ENCODE peak calls at places on chromosomes 4 and X, in nine cellular contexts. One of them, this sample, is unnamed.

GRCh38 chr4:174217273-174218126 is 66.0 kb downstream of the FBXO8 start:
- DNase-seq in stimulated activated CD4-positive, alpha-beta T cell treated with anti-CD3 and anti-CD28 coated beads, Interleukin-2, amount 100 ng/mL, for 48 hours: no peak
- DNase-seq in PC-9: no peak
- DNase-seq in anterior cingulate cortex: no peak
- DNase-seq in AG08396: peak
- DNase-seq in amniotic stem cell: peak
- DNase-seq in stimulated activated naive CD4-positive, alpha-beta T cell: peak
- DNase-seq in endothelial cell: no peak
- DNase-seq in H7: peak
- DNase-seq in this sample: no peak

GRCh38 chr4:2182981-2183380 is 58.9 kb downstream of the HAUS3 start:
- DNase-seq in stimulated activated CD4-positive, alpha-beta T cell treated with anti-CD3 and anti-CD28 coated beads, Interleukin-2, amount 100 ng/mL, for 48 hours: no peak
- DNase-seq in PC-9: no peak
- DNase-seq in anterior cingulate cortex: no peak
- DNase-seq in AG08396: no peak
- DNase-seq in amniotic stem cell: no peak
- DNase-seq in stimulated activated naive CD4-positive, alpha-beta T cell: no peak
- DNase-seq in endothelial cell: no peak
- DNase-seq in H7: no peak
- DNase-seq in this sample: no peak

GRCh38 chrX:116281106-116281505 is 110.6 kb downstream of the AGTR2 start:
- DNase-seq in stimulated activated CD4-positive, alpha-beta T cell treated with anti-CD3 and anti-CD28 coated beads, Interleukin-2, amount 100 ng/mL, for 48 hours: no peak
- DNase-seq in PC-9: peak
- DNase-seq in anterior cingulate cortex: no peak
- DNase-seq in AG08396: no peak
- DNase-seq in amniotic stem cell: no peak
- DNase-seq in stimulated activated naive CD4-positive, alpha-beta T cell: no peak
- DNase-seq in endothelial cell: no peak
- DNase-seq in H7: no peak
- DNase-seq in this sample: no peak

GRCh38 chr4:146132445-146132844 is 43.1 kb upstream of the LSM6 start:
- DNase-seq in stimulated activated CD4-positive, alpha-beta T cell treated with anti-CD3 and anti-CD28 coated beads, Interleukin-2, amount 100 ng/mL, for 48 hours: peak
- DNase-seq in PC-9: no peak
- DNase-seq in anterior cingulate cortex: no peak
- DNase-seq in AG08396: no peak
- DNase-seq in amniotic stem cell: no peak
- DNase-seq in stimulated activated naive CD4-positive, alpha-beta T cell: no peak
- DNase-seq in endothelial cell: no peak
- DNase-seq in H7: no peak
- DNase-seq in this sample: peak

GRCh38 chr4:16253127-16253960 is 27.1 kb upstream of the TAPT1 start:
- DNase-seq in stimulated activated CD4-positive, alpha-beta T cell treated with anti-CD3 and anti-CD28 coated beads, Interleukin-2, amount 100 ng/mL, for 48 hours: no peak
- DNase-seq in PC-9: peak
- DNase-seq in anterior cingulate cortex: no peak
- DNase-seq in AG08396: peak
- DNase-seq in amniotic stem cell: peak
- DNase-seq in stimulated activated naive CD4-positive, alpha-beta T cell: no peak
- DNase-seq in endothelial cell: no peak
- DNase-seq in H7: no peak
- DNase-seq in this sample: no peak

GRCh38 chr4:6227412-6228157 is 27.2 kb upstream of the JAKMIP1 start:
- DNase-seq in stimulated activated CD4-positive, alpha-beta T cell treated with anti-CD3 and anti-CD28 coated beads, Interleukin-2, amount 100 ng/mL, for 48 hours: no peak
- DNase-seq in PC-9: no peak
- DNase-seq in anterior cingulate cortex: no peak
- DNase-seq in AG08396: no peak
- DNase-seq in amniotic stem cell: no peak
- DNase-seq in stimulated activated naive CD4-positive, alpha-beta T cell: no peak
- DNase-seq in endothelial cell: no peak
- DNase-seq in H7: peak
- DNase-seq in this sample: no peak

GRCh38 chr4:8472689-8473197 is 32.2 kb downstream of the TRMT44 start:
- DNase-seq in stimulated activated CD4-positive, alpha-beta T cell treated with anti-CD3 and anti-CD28 coated beads, Interleukin-2, amount 100 ng/mL, for 48 hours: no peak
- DNase-seq in PC-9: peak
- DNase-seq in anterior cingulate cortex: no peak
- DNase-seq in AG08396: peak
- DNase-seq in amniotic stem cell: peak
- DNase-seq in stimulated activated naive CD4-positive, alpha-beta T cell: no peak
- DNase-seq in endothelial cell: no peak
- DNase-seq in H7: no peak
- DNase-seq in this sample: no peak

GRCh38 chrX:49041683-49042529 is 1.3 kb downstream of the TFE3 start:
- DNase-seq in stimulated activated CD4-positive, alpha-beta T cell treated with anti-CD3 and anti-CD28 coated beads, Interleukin-2, amount 100 ng/mL, for 48 hours: no peak
- DNase-seq in PC-9: no peak
- DNase-seq in anterior cingulate cortex: no peak
- DNase-seq in AG08396: no peak
- DNase-seq in amniotic stem cell: peak
- DNase-seq in stimulated activated naive CD4-positive, alpha-beta T cell: no peak
- DNase-seq in endothelial cell: no peak
- DNase-seq in H7: peak
- DNase-seq in this sample: no peak

GRCh38 chrX:20066968-20067708 is 49.6 kb downstream of the MAP7D2 start:
- DNase-seq in stimulated activated CD4-positive, alpha-beta T cell treated with anti-CD3 and anti-CD28 coated beads, Interleukin-2, amount 100 ng/mL, for 48 hours: peak
- DNase-seq in PC-9: peak
- DNase-seq in anterior cingulate cortex: no peak
- DNase-seq in AG08396: peak
- DNase-seq in amniotic stem cell: no peak
- DNase-seq in stimulated activated naive CD4-positive, alpha-beta T cell: peak
- DNase-seq in endothelial cell: peak
- DNase-seq in H7: peak
- DNase-seq in this sample: peak

GRCh38 chrX:74505437-74505836 is 84.1 kb downstream of the SLC16A2 start:
- DNase-seq in stimulated activated CD4-positive, alpha-beta T cell treated with anti-CD3 and anti-CD28 coated beads, Interleukin-2, amount 100 ng/mL, for 48 hours: no peak
- DNase-seq in PC-9: no peak
- DNase-seq in anterior cingulate cortex: no peak
- DNase-seq in AG08396: no peak
- DNase-seq in amniotic stem cell: no peak
- DNase-seq in stimulated activated naive CD4-positive, alpha-beta T cell: no peak
- DNase-seq in endothelial cell: no peak
- DNase-seq in H7: no peak
- DNase-seq in this sample: no peak

GRCh38 chr4:40058854-40059253 is 2.2 kb downstream of the N4BP2 start:
- DNase-seq in stimulated activated CD4-positive, alpha-beta T cell treated with anti-CD3 and anti-CD28 coated beads, Interleukin-2, amount 100 ng/mL, for 48 hours: no peak
- DNase-seq in PC-9: no peak
- DNase-seq in anterior cingulate cortex: no peak
- DNase-seq in AG08396: no peak
- DNase-seq in amniotic stem cell: no peak
- DNase-seq in stimulated activated naive CD4-positive, alpha-beta T cell: no peak
- DNase-seq in endothelial cell: no peak
- DNase-seq in H7: no peak
- DNase-seq in this sample: no peak

GRCh38 chr4:6504900-6505496 is 32.6 kb upstream of the PPP2R2C start:
- DNase-seq in stimulated activated CD4-positive, alpha-beta T cell treated with anti-CD3 and anti-CD28 coated beads, Interleukin-2, amount 100 ng/mL, for 48 hours: no peak
- DNase-seq in PC-9: no peak
- DNase-seq in anterior cingulate cortex: no peak
- DNase-seq in AG08396: no peak
- DNase-seq in amniotic stem cell: no peak
- DNase-seq in stimulated activated naive CD4-positive, alpha-beta T cell: no peak
- DNase-seq in endothelial cell: no peak
- DNase-seq in H7: no peak
- DNase-seq in this sample: no peak

GRCh38 chr4:100317032-100317864 is 127.0 kb upstream of the DDIT4L start:
- DNase-seq in stimulated activated CD4-positive, alpha-beta T cell treated with anti-CD3 and anti-CD28 coated beads, Interleukin-2, amount 100 ng/mL, for 48 hours: no peak
- DNase-seq in PC-9: no peak
- DNase-seq in anterior cingulate cortex: no peak
- DNase-seq in AG08396: no peak
- DNase-seq in amniotic stem cell: no peak
- DNase-seq in stimulated activated naive CD4-positive, alpha-beta T cell: no peak
- DNase-seq in endothelial cell: no peak
- DNase-seq in H7: no peak
- DNase-seq in this sample: no peak

GRCh38 chrX:21955398-21956189 is 15.1 kb downstream of the SMS start:
- DNase-seq in stimulated activated CD4-positive, alpha-beta T cell treated with anti-CD3 and anti-CD28 coated beads, Interleukin-2, amount 100 ng/mL, for 48 hours: no peak
- DNase-seq in PC-9: no peak
- DNase-seq in anterior cingulate cortex: no peak
- DNase-seq in AG08396: no peak
- DNase-seq in amniotic stem cell: no peak
- DNase-seq in stimulated activated naive CD4-positive, alpha-beta T cell: no peak
- DNase-seq in endothelial cell: no peak
- DNase-seq in H7: no peak
- DNase-seq in this sample: no peak

GRCh38 chrX:53445977-53446376 is 11.8 kb upstream of the HSD17B10 start:
- DNase-seq in stimulated activated CD4-positive, alpha-beta T cell treated with anti-CD3 and anti-CD28 coated beads, Interleukin-2, amount 100 ng/mL, for 48 hours: peak
- DNase-seq in PC-9: no peak
- DNase-seq in anterior cingulate cortex: no peak
- DNase-seq in AG08396: no peak
- DNase-seq in amniotic stem cell: peak
- DNase-seq in stimulated activated naive CD4-positive, alpha-beta T cell: peak
- DNase-seq in endothelial cell: peak
- DNase-seq in H7: peak
- DNase-seq in this sample: peak

GRCh38 chr4:12555011-12555410 is 929.1 kb downstream of the RAB28 start:
- DNase-seq in stimulated activated CD4-positive, alpha-beta T cell treated with anti-CD3 and anti-CD28 coated beads, Interleukin-2, amount 100 ng/mL, for 48 hours: no peak
- DNase-seq in PC-9: no peak
- DNase-seq in anterior cingulate cortex: no peak
- DNase-seq in AG08396: no peak
- DNase-seq in amniotic stem cell: no peak
- DNase-seq in stimulated activated naive CD4-positive, alpha-beta T cell: no peak
- DNase-seq in endothelial cell: no peak
- DNase-seq in H7: no peak
- DNase-seq in this sample: no peak

GRCh38 chrX:112147206-112147605 is 64.6 kb upstream of the TRPC5 start:
- DNase-seq in stimulated activated CD4-positive, alpha-beta T cell treated with anti-CD3 and anti-CD28 coated beads, Interleukin-2, amount 100 ng/mL, for 48 hours: no peak
- DNase-seq in PC-9: no peak
- DNase-seq in anterior cingulate cortex: no peak
- DNase-seq in AG08396: peak
- DNase-seq in amniotic stem cell: no peak
- DNase-seq in stimulated activated naive CD4-positive, alpha-beta T cell: no peak
- DNase-seq in endothelial cell: peak
- DNase-seq in H7: peak
- DNase-seq in this sample: no peak

GRCh38 chr4:71110499-71110898 is 117.0 kb downstream of the DCK start:
- DNase-seq in stimulated activated CD4-positive, alpha-beta T cell treated with anti-CD3 and anti-CD28 coated beads, Interleukin-2, amount 100 ng/mL, for 48 hours: no peak
- DNase-seq in PC-9: no peak
- DNase-seq in anterior cingulate cortex: no peak
- DNase-seq in AG08396: no peak
- DNase-seq in amniotic stem cell: no peak
- DNase-seq in stimulated activated naive CD4-positive, alpha-beta T cell: no peak
- DNase-seq in endothelial cell: no peak
- DNase-seq in H7: no peak
- DNase-seq in this sample: no peak

GRCh38 chr4:184722798-184723197 is 11.1 kb downstream of the CENPU start:
- DNase-seq in stimulated activated CD4-positive, alpha-beta T cell treated with anti-CD3 and anti-CD28 coated beads, Interleukin-2, amount 100 ng/mL, for 48 hours: no peak
- DNase-seq in PC-9: no peak
- DNase-seq in anterior cingulate cortex: no peak
- DNase-seq in AG08396: no peak
- DNase-seq in amniotic stem cell: no peak
- DNase-seq in stimulated activated naive CD4-positive, alpha-beta T cell: no peak
- DNase-seq in endothelial cell: no peak
- DNase-seq in H7: no peak
- DNase-seq in this sample: no peak

GRCh38 chr4:19806865-19807264 is 444.8 kb upstream of the SLIT2 start:
- DNase-seq in stimulated activated CD4-positive, alpha-beta T cell treated with anti-CD3 and anti-CD28 coated beads, Interleukin-2, amount 100 ng/mL, for 48 hours: no peak
- DNase-seq in PC-9: peak
- DNase-seq in anterior cingulate cortex: no peak
- DNase-seq in AG08396: no peak
- DNase-seq in amniotic stem cell: no peak
- DNase-seq in stimulated activated naive CD4-positive, alpha-beta T cell: no peak
- DNase-seq in endothelial cell: no peak
- DNase-seq in H7: no peak
- DNase-seq in this sample: no peak

GRCh38 chr4:11634283-11634682 is 205.6 kb upstream of the HS3ST1 start:
- DNase-seq in stimulated activated CD4-positive, alpha-beta T cell treated with anti-CD3 and anti-CD28 coated beads, Interleukin-2, amount 100 ng/mL, for 48 hours: no peak
- DNase-seq in PC-9: no peak
- DNase-seq in anterior cingulate cortex: no peak
- DNase-seq in AG08396: no peak
- DNase-seq in amniotic stem cell: no peak
- DNase-seq in stimulated activated naive CD4-positive, alpha-beta T cell: no peak
- DNase-seq in endothelial cell: no peak
- DNase-seq in H7: no peak
- DNase-seq in this sample: no peak

GRCh38 chr4:38489924-38490639 is 173.9 kb upstream of the KLF3 start:
- DNase-seq in stimulated activated CD4-positive, alpha-beta T cell treated with anti-CD3 and anti-CD28 coated beads, Interleukin-2, amount 100 ng/mL, for 48 hours: no peak
- DNase-seq in PC-9: no peak
- DNase-seq in anterior cingulate cortex: no peak
- DNase-seq in AG08396: no peak
- DNase-seq in amniotic stem cell: no peak
- DNase-seq in stimulated activated naive CD4-positive, alpha-beta T cell: peak
- DNase-seq in endothelial cell: peak
- DNase-seq in H7: no peak
- DNase-seq in this sample: no peak

GRCh38 chrX:37638047-37638446 is 47.5 kb upstream of the XK start:
- DNase-seq in stimulated activated CD4-positive, alpha-beta T cell treated with anti-CD3 and anti-CD28 coated beads, Interleukin-2, amount 100 ng/mL, for 48 hours: no peak
- DNase-seq in PC-9: no peak
- DNase-seq in anterior cingulate cortex: no peak
- DNase-seq in AG08396: no peak
- DNase-seq in amniotic stem cell: no peak
- DNase-seq in stimulated activated naive CD4-positive, alpha-beta T cell: no peak
- DNase-seq in endothelial cell: no peak
- DNase-seq in H7: no peak
- DNase-seq in this sample: no peak

This sample was measured in GM12892.